ENCODE peak calls at places on chromosomes 13 and 19, in ten cellular contexts. V, B, L, U, C, M, S, H, Z and O are unnamed samples.

GRCh38 chr19:34232566-34233481 is 21.5 kb upstream of the GARRE1 start:
- DNase-seq in V (peak; percentile 34), B (no peak), L (no peak), U (no peak), C (peak; percentile 62), M (peak; percentile 56), S (peak; percentile 90), H (no peak), Z (peak; percentile 48), O (no peak)

GRCh38 chr13:72504026-72504925 is 223.2 kb downstream of the MZT1 start:
- DNase-seq in V (no peak), B (no peak), L (peak; percentile 18), U (no peak), C (no peak), M (peak; percentile 49), S (peak; percentile 29), H (no peak), Z (no peak), O (no peak)

GRCh38 chr19:38329651-38330050 is 6.0 kb upstream of the CATSPERG start:
- DNase-seq in V (no peak), B (no peak), L (no peak), U (no peak), C (no peak), M (no peak), S (no peak), H (no peak), Z (no peak), O (no peak)

GRCh38 chr19:6803036-6803404 is 30.5 kb downstream of the VAV1 start:
- DNase-seq in V (no peak), B (no peak), L (no peak), U (no peak), C (no peak), M (no peak), S (no peak), H (peak; percentile 6), Z (no peak), O (no peak)

GRCh38 chr13:91286317-91286716 is 61.2 kb upstream of the MIR17HG start:
- DNase-seq in V (no peak), B (no peak), L (no peak), U (no peak), C (no peak), M (no peak), S (no peak), H (no peak), Z (no peak), O (no peak)

GRCh38 chr13:33150662-33151061 is 134.4 kb downstream of the KL start:
- DNase-seq in V (no peak), B (no peak), L (no peak), U (no peak), C (no peak), M (no peak), S (no peak), H (no peak), Z (no peak), O (no peak)

GRCh38 chr19:43672061-43672679 is 2.2 kb upstream of the PLAUR start:
- DNase-seq in V (no peak), B (no peak), L (no peak), U (no peak), C (no peak), M (peak; percentile 16), S (no peak), H (no peak), Z (no peak), O (no peak)

GRCh38 chr19:58218899-58219298 is 9.8 kb upstream of the ZNF544 start:
- DNase-seq in V (peak; percentile 37), B (no peak), L (no peak), U (no peak), C (no peak), M (peak; percentile 11), S (peak; percentile 31), H (peak; percentile 32), Z (no peak), O (no peak)

GRCh38 chr13:88000239-88000638 is 329.1 kb downstream of the SLITRK5 start:
- DNase-seq in V (no peak), B (no peak), L (no peak), U (no peak), C (no peak), M (no peak), S (peak; percentile 6), H (no peak), Z (no peak), O (peak; percentile 10)

GRCh38 chr19:17762505-17763229 is 11.4 kb downstream of the FCHO1 start:
- DNase-seq in V (no peak), B (no peak), L (no peak), U (peak; percentile 71), C (peak; percentile 38), M (peak; percentile 65), S (peak; percentile 63), H (no peak), Z (no peak), O (peak; percentile 86)

GRCh38 chr19:47157455-47158321 is 27.1 kb downstream of the SAE1 start:
- DNase-seq in V (peak; percentile 36), B (no peak), L (no peak), U (peak; percentile 47), C (no peak), M (peak; percentile 29), S (peak; percentile 80), H (peak; percentile 45), Z (peak; percentile 60), O (no peak)

GRCh38 chr19:10717356-10718204 is at the start of gene DNM2:
- DNase-seq in V (peak; percentile 98), B (peak; percentile 99), L (peak; percentile 100), U (peak; percentile 99), C (peak; percentile 95), M (peak; percentile 100), S (peak; percentile 100), H (peak; percentile 99), Z (peak; percentile 100), O (peak; percentile 91)

GRCh38 chr19:1608414-1609391 is 3.4 kb upstream of the UQCR11 start:
- DNase-seq in V (no peak), B (no peak), L (peak; percentile 35), U (no peak), C (no peak), M (no peak), S (peak; percentile 39), H (peak; percentile 15), Z (no peak), O (no peak)

GRCh38 chr13:94298346-94298745 is 181.1 kb downstream of the DCT start:
- DNase-seq in V (no peak), B (no peak), L (no peak), U (no peak), C (no peak), M (no peak), S (no peak), H (no peak), Z (no peak), O (no peak)

GRCh38 chr13:51587372-51587771 is 3.1 kb downstream of the WDFY2 start:
- DNase-seq in V (no peak), B (no peak), L (no peak), U (no peak), C (no peak), M (no peak), S (no peak), H (no peak), Z (no peak), O (no peak)

GRCh38 chr13:101447852-101448251 is 4.6 kb upstream of the ITGBL1 start:
- DNase-seq in V (no peak), B (no peak), L (no peak), U (no peak), C (no peak), M (no peak), S (peak; percentile 41), H (no peak), Z (no peak), O (no peak)

GRCh38 chr19:2154587-2155075 is 3.3 kb upstream of the AP3D1 start:
- DNase-seq in V (no peak), B (no peak), L (no peak), U (no peak), C (no peak), M (no peak), S (peak; percentile 90), H (no peak), Z (no peak), O (no peak)

GRCh38 chr19:10478476-10478875 is 24.7 kb downstream of the KEAP1 start:
- DNase-seq in V (no peak), B (no peak), L (no peak), U (no peak), C (no peak), M (no peak), S (peak; percentile 28), H (no peak), Z (no peak), O (no peak)

GRCh38 chr13:111846396-111847174 is 220.4 kb upstream of the SOX1 start:
- DNase-seq in V (no peak), B (no peak), L (no peak), U (no peak), C (no peak), M (no peak), S (no peak), H (no peak), Z (no peak), O (no peak)

GRCh38 chr19:17669419-17669818 is 18.7 kb downstream of the UNC13A start:
- DNase-seq in V (no peak), B (no peak), L (no peak), U (no peak), C (no peak), M (no peak), S (no peak), H (no peak), Z (no peak), O (no peak)

GRCh38 chr13:108777421-108778420 is 148.3 kb downstream of the MYO16 start:
- DNase-seq in V (no peak), B (no peak), L (no peak), U (no peak), C (peak; percentile 47), M (no peak), S (no peak), H (no peak), Z (no peak), O (no peak)

GRCh38 chr13:99136427-99136954 is 64.2 kb upstream of the UBAC2 start:
- DNase-seq in V (no peak), B (no peak), L (no peak), U (no peak), C (no peak), M (no peak), S (no peak), H (no peak), Z (no peak), O (no peak)

GRCh38 chr13:106753241-106753640 is 185.3 kb upstream of the ARGLU1 start:
- DNase-seq in V (no peak), B (no peak), L (no peak), U (no peak), C (no peak), M (no peak), S (no peak), H (no peak), Z (peak; percentile 40), O (peak; percentile 10)

GRCh38 chr19:19900124-19900523 is 622 bp upstream of the ZNF93 start:
- DNase-seq in V (peak; percentile 32), B (no peak), L (peak; percentile 5), U (no peak), C (no peak), M (no peak), S (peak; percentile 82), H (no peak), Z (no peak), O (no peak)

GRCh38 chr13:94966380-94966779 is 254.0 kb upstream of the SOX21 start:
- DNase-seq in V (no peak), B (no peak), L (no peak), U (no peak), C (no peak), M (no peak), S (no peak), H (no peak), Z (no peak), O (no peak)

GRCh38 chr13:98172570-98173405 is 4.3 kb downstream of the RNF113B start:
- DNase-seq in V (no peak), B (no peak), L (no peak), U (no peak), C (no peak), M (peak; percentile 64), S (peak; percentile 28), H (no peak), Z (no peak), O (no peak)

GRCh38 chr13:50664961-50665360 is 178.5 kb downstream of the DLEU7 start:
- DNase-seq in V (no peak), B (no peak), L (no peak), U (no peak), C (no peak), M (peak; percentile 93), S (no peak), H (no peak), Z (no peak), O (no peak)

GRCh38 chr19:15210323-15210774 is 9.6 kb upstream of the NOTCH3 start:
- DNase-seq in V (no peak), B (peak; percentile 73), L (no peak), U (no peak), C (peak; percentile 72), M (no peak), S (peak; percentile 81), H (no peak), Z (peak; percentile 56), O (no peak)